ENCODE peak calls at places on chromosomes 11 and 22, in five cellular contexts. V is IMR-90, T is mesenchymal stem cell, L is H1, I is trophoblast cell. E is an unnamed sample. For H3K36me3, the result is how much of the 10 kb centered on the place peaks cover.

GRCh38 chr22:40036591-40037225 is 42.0 kb downstream of the FAM83F start:
- DNase-seq in I (peak), T (peak), V (peak), L (peak), E (peak)

GRCh38 chr11:20093775-20094174 is 66.5 kb downstream of the DBX1 start:
- DNase-seq in T (no peak), I (no peak), V (peak), L (no peak), E (no peak)

GRCh38 chr11:1082346-1082727 is 7.7 kb downstream of the MUC2 start:
- DNase-seq in L (no peak), T (no peak), I (no peak), V (no peak), E (no peak)

GRCh38 chr11:107801641-107802040 is 56.9 kb downstream of the SLC35F2 start:
- DNase-seq in I (no peak), V (no peak), L (no peak), T (no peak), E (no peak)

GRCh38 chr22:29780781-29781676 is 13.9 kb downstream of the UQCR10 start:
- DNase-seq in V (peak), L (no peak), T (peak), I (no peak), E (no peak)

GRCh38 chr11:70503878-70504240 is 105.5 kb downstream of the CTTN start:
- DNase-seq in T (peak), V (no peak), L (no peak), I (no peak), E (no peak)

GRCh38 chr11:99069831-99070444 is 49.2 kb downstream of the CNTN5 start:
- DNase-seq in I (no peak), T (peak), L (peak), V (no peak), E (peak)

GRCh38 chr22:32204856-32205722 is at the start of gene RFPL2:
- DNase-seq in I (peak), L (peak), T (peak), V (peak), E (peak)

GRCh38 chr11:113906038-113906437 is 1.4 kb downstream of the HTR3B start:
- DNase-seq in T (peak), V (peak), L (no peak), I (no peak), E (peak)

GRCh38 chr22:37804502-37804885 is 3.2 kb upstream of the GCAT start:
- DNase-seq in T (no peak), V (no peak), I (no peak), L (peak), E (no peak)

GRCh38 chr11:112345708-112346107 is 85.0 kb upstream of the PLET1 start:
- DNase-seq in I (no peak), T (no peak), V (no peak), L (peak), E (no peak)

GRCh38 chr11:31797227-31798056 is 13.7 kb downstream of the PAX6 start:
- DNase-seq in L (no peak), V (no peak), T (no peak), I (no peak), E (no peak)

GRCh38 chr11:120400564-120401364 is 64.6 kb downstream of the ARHGEF12 start:
- DNase-seq in T (peak), L (no peak), I (peak), V (peak), E (no peak)

GRCh38 chr11:89477175-89477574 is 14.0 kb downstream of the NOX4 start:
- DNase-seq in I (peak), T (no peak), L (no peak), V (no peak), E (no peak)

GRCh38 chr11:91158901-91159537 is 936.2 kb upstream of the CHORDC1 start:
- DNase-seq in V (peak), L (no peak), I (peak), T (peak), E (no peak)

GRCh38 chr11:107018902-107019493 is 722 bp upstream of the GUCY1A2 start:
- DNase-seq in V (peak), I (peak), L (peak), T (peak), E (peak)

GRCh38 chr11:90223248-90223585 is 368 bp upstream of the CHORDC1 start:
- DNase-seq in T (no peak), I (no peak), V (no peak), L (no peak), E (no peak)

GRCh38 chr11:96388891-96389603 is 665 bp downstream of the CCDC82 start:
- DNase-seq in L (no peak), V (no peak), I (peak), T (peak), E (no peak)

GRCh38 chr22:40156001-40156516 is 21.7 kb upstream of the TNRC6B start:
- DNase-seq in V (peak), T (peak), L (peak), I (peak), E (no peak)

GRCh38 chr11:123839131-123839530 is 33.0 kb upstream of the OR6M1 start:
- DNase-seq in L (no peak), I (no peak), V (no peak), T (no peak), E (no peak)

GRCh38 chr11:122817121-122817520 is 21.2 kb upstream of the CRTAM start:
- DNase-seq in V (no peak), L (no peak), I (peak), T (no peak), E (no peak)

GRCh38 chr11:10969387-10969786 is 111.5 kb upstream of the ZBED5 start:
- DNase-seq in L (no peak), V (no peak), T (no peak), I (peak), E (no peak)

GRCh38 chr11:93081694-93082093 is 112.2 kb downstream of the MTNR1B start:
- DNase-seq in T (no peak), L (no peak), V (no peak), I (no peak), E (no peak)

GRCh38 chr11:15146271-15147003 is 31.7 kb downstream of the INSC start:
- DNase-seq in L (no peak), I (no peak), T (no peak), V (peak), E (no peak)

GRCh38 chr11:125990244-125990643 is 44.4 kb downstream of the VSIG10L2 start:
- DNase-seq in L (no peak), T (peak), I (no peak), V (peak), E (no peak)

GRCh38 chr11:73198677-73199076 is 19.4 kb upstream of the P2RY2 start:
- DNase-seq in T (peak), L (no peak), I (peak), V (no peak), E (peak)

DNA sequence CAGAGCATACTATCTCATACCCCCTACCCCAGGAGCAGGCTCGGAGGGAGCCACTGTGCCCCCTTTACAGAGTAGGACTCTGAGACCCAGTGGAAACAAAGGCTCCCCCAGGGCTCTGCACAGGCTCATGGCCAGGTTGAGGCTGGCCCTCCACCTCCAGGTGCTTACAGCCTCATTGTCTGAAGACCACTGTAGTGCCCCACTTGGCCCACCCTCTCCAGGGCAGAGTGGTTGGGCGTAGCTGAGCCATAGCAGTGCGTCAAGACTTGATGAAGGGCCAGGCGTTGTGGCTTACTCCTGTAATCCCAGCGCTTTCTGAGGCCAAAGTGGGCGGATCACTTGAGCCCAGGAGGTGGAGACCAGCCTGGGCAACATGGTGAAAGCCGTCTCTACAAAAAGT is 1.7 kb downstream of the ANKRD13D start:
- DNase-seq in T (no peak), L (no peak), V (no peak), I (no peak), E (no peak)
- H3K36me3 ChIP-seq in T (half or more), L (under half), V (under half), I (under half), E (under half)

DNA sequence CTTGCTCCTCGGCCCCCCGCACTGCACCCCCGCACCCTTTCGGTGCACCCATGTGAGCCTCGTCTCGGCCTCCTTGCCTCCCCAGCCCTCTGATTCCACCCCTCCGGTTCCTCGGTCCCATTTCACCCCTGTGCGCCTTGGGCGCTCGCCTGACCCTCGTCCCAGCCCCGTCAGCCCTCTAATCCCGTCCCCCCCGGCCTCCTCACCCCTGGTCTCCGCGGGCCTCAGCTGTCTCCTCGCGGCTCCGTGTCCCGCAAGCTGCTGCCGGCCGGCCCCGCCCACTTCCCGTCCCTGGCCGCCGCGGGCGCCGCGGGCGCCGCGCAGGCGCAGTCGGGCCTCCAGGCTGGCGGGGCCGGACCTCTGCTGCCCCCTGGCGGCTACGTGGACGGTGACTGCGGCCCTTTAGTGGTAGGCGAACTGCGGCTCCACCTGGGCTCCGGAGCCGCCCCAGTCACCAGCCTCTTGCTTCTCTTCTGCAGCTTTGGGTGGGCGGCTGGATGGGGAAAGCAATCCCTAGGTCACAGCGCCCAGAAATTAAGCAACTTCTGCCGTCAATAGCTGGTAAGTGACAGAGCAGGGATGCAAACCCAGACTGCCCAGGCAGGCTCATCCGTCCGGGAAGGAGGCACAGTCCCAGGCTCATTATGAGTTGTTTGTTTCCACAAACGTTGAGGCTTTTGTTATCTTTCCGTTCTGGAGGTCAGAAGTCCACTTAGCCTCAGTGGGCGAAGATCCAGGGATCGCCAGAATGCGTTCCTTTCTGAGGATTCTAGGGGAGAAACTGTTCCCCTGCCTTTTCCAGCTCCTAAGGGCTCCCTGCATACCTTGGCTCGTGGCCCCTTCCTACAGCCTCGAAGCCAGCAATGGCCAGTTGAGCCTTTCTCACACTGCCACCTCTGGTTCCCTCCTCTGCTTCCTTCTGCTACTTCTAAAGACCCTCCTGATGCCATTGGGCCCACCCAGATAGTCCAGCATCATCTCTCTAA is at the start of gene PPM1F:
- DNase-seq in L (peak), T (peak), I (peak), V (peak), E (peak)
- H2BK5ac ChIP-seq in L (peak), T (no peak), I (peak), V (peak), E (peak)

GRCh38 chr22:48065852-48066251 is 1303.4 kb downstream of the TBC1D22A start:
- DNase-seq in I (no peak), T (no peak), V (no peak), L (no peak), E (no peak)
- H4K91ac ChIP-seq in I (no peak), T (no peak), V (no peak), L (no peak), E (no peak)

DNA sequence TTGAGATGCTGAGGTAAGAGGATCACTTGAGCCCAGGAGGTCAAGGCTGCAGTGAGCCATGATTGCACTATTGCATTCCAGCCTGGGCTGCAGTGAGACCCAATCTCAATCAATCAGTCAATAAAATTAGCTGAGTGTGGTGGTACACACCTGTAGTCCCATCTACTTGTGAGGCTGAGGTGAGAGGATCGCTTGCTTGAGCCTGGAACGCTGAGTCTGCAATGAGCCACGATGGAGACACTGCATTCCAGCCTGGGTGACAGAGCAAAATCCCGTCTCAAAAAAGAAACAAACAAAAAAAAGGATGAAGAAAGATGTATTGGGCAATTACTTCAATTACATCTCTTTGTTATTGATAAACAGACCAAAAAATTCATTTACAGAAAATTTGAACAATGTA is 54.5 kb downstream of the MED15 start:
- DNase-seq in I (no peak), T (no peak), V (no peak), L (no peak), E (no peak)
- H3K36me3 ChIP-seq in I (under half), T (half or more), V (half or more), L (under half), E (under half)

GRCh38 chr11:46617451-46618314 is at the start of gene ATG13:
- DNase-seq in I (peak), L (peak), V (peak), T (peak), E (no peak)
- H2BK5ac ChIP-seq in I (peak), L (peak), V (peak), T (peak), E (peak)

GRCh38 chr22:24730864-24731263 is 43.7 kb downstream of the PIWIL3 start:
- DNase-seq in I (no peak), T (no peak), L (no peak), V (no peak), E (no peak)
- H4K91ac ChIP-seq in I (no peak), T (no peak), L (no peak), V (no peak), E (no peak)

DNA sequence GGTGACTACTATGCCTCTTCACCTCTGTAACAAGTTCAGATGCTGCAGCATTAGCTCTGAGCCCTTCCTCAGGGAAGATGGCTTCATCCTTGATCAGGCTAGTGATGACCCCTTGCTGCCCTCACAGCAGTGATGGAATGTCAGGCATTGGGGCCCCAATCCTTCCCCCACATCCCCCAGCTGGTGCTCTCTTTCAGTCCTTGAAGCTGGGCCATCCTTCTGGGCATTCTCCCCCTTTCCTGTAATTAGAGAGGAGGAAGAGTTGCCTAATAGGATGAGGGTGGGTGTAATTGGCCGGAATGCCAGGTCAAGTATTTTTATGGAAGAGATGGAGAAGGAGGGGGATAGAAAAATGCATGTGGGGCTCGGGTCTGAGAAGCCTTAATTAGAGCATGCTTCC is 62.6 kb downstream of the TRAF6 start:
- DNase-seq in L (no peak), T (no peak), I (no peak), V (no peak), E (peak)
- H3K36me3 ChIP-seq in L (under half), T (under half), I (under half), V (under half), E (under half)

GRCh38 chr11:3132831-3133455 is 32.2 kb downstream of the OSBPL5 start:
- DNase-seq in L (no peak), T (no peak), V (no peak), I (peak), E (no peak)
- H2BK5ac ChIP-seq in L (peak), T (no peak), V (no peak), I (no peak), E (no peak)

DNA sequence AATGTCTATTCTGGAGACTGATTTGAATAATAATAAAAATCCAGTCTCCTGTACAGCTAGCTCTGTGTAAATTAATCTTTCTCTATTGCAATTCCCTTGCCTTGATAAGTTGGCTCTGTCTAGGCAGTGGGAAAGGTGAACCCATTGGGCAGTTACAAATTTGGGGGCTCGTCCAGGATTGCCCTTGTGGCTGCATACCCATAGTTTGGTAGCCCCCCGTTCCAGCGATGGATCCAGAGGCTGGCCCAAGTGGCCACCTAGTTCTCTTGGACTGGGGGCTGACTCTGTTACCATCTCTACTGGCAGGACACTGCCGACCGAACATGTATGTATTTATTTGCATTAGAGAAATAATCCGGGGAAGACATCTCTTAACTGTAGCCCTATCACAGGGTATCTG is 326.2 kb upstream of the PDGFD start:
- DNase-seq in L (no peak), V (no peak), T (peak), I (no peak), E (no peak)
- H4K91ac ChIP-seq in L (no peak), V (no peak), T (no peak), I (no peak), E (no peak)

GRCh38 chr11:82987997-82988396 is 83.7 kb downstream of the RAB30 start:
- DNase-seq in I (no peak), T (no peak), L (no peak), V (no peak), E (no peak)
- H3K36me3 ChIP-seq in I (under half), T (under half), L (under half), V (under half), E (under half)

E was measured in neuronal stem cell.